ENCODE peak calls at places on chromosomes 4 and X, in seven cellular contexts. T is transverse colon, L is GM10248, A is lower leg skin, X is A549, G is lung, U is foreskin fibroblast. Z is an unnamed sample.

GRCh38 chr4:2860391-2861348 is 17.0 kb downstream of the ADD1 start:
- DNase-seq in T (no peak), L (no peak), A (no peak), X (no peak), G (peak), U (peak), Z (no peak)

GRCh38 chrX:40140706-40141499 is 43.1 kb upstream of the BCOR start:
- DNase-seq in T (no peak), L (no peak), A (no peak), X (no peak), G (no peak), U (peak), Z (no peak)

GRCh38 chr4:3443750-3444309 is 2.1 kb downstream of the HGFAC start:
- DNase-seq in T (no peak), L (no peak), A (no peak), X (no peak), G (no peak), U (no peak), Z (no peak)

GRCh38 chrX:72121381-72121780 is 10.3 kb downstream of the RTL5 start:
- DNase-seq in T (peak), L (peak), A (peak), X (no peak), G (peak), U (peak), Z (no peak)

GRCh38 chrX:19793471-19793870 is 93.9 kb downstream of the SH3KBP1 start:
- DNase-seq in T (no peak), L (no peak), A (no peak), X (no peak), G (no peak), U (peak), Z (no peak)

GRCh38 chr4:127732623-127733199 is 2.5 kb downstream of the SLC25A31 start:
- DNase-seq in T (no peak), L (peak), A (no peak), X (peak), G (no peak), U (peak), Z (no peak)

GRCh38 chr4:144575181-144575580 is 70.8 kb upstream of the HHIP start:
- DNase-seq in T (no peak), L (no peak), A (no peak), X (peak), G (no peak), U (peak), Z (no peak)

GRCh38 chr4:69773443-69773842 is 13.0 kb upstream of the SULT1B1 start:
- DNase-seq in T (no peak), L (no peak), A (no peak), X (peak), G (no peak), U (no peak), Z (no peak)

GRCh38 chrX:69524765-69525164 is 20.6 kb downstream of the NALF2 start:
- DNase-seq in T (no peak), L (no peak), A (peak), X (no peak), G (no peak), U (no peak), Z (no peak)

GRCh38 chr4:112077743-112078142 is 67.5 kb upstream of the FAM241A start:
- DNase-seq in T (no peak), L (no peak), A (no peak), X (no peak), G (no peak), U (no peak), Z (no peak)

GRCh38 chr4:93825551-93826216 is 2.9 kb upstream of the ATOH1 start:
- DNase-seq in T (no peak), L (no peak), A (no peak), X (no peak), G (no peak), U (no peak), Z (no peak)

GRCh38 chr4:25180524-25181131 is 20.4 kb upstream of the SEPSECS start:
- DNase-seq in T (peak), L (peak), A (no peak), X (peak), G (peak), U (peak), Z (no peak)

GRCh38 chr4:112564706-112565270 is 48.8 kb upstream of the NEUROG2 start:
- DNase-seq in T (no peak), L (no peak), A (no peak), X (no peak), G (no peak), U (no peak), Z (no peak)

GRCh38 chrX:41733939-41734338 is 10.0 kb downstream of the GPR82 start:
- DNase-seq in T (no peak), L (peak), A (no peak), X (no peak), G (no peak), U (no peak), Z (peak)

GRCh38 chr4:73258668-73259551 is at the start of gene ANKRD17:
- DNase-seq in T (peak), L (peak), A (peak), X (peak), G (peak), U (peak), Z (peak)

GRCh38 chr4:67393699-67394281 is 151.5 kb downstream of the CENPC start:
- DNase-seq in T (no peak), L (peak), A (no peak), X (peak), G (no peak), U (peak), Z (no peak)

GRCh38 chrX:12315526-12315925 is 177.3 kb downstream of the FRMPD4 start:
- DNase-seq in T (no peak), L (no peak), A (no peak), X (no peak), G (no peak), U (no peak), Z (no peak)

GRCh38 chr4:126766266-126766665 is 866.5 kb upstream of the INTU start:
- DNase-seq in T (no peak), L (no peak), A (no peak), X (no peak), G (no peak), U (peak), Z (no peak)

GRCh38 chrX:119692241-119693031 is 532 bp downstream of the SEPTIN6 start:
- DNase-seq in T (peak), L (peak), A (peak), X (peak), G (no peak), U (peak), Z (no peak)

GRCh38 chrX:45758319-45758718 is 557.6 kb upstream of the DIPK2B start:
- DNase-seq in T (peak), L (no peak), A (no peak), X (no peak), G (no peak), U (peak), Z (no peak)

GRCh38 chr4:54077812-54078211 is 13.4 kb upstream of the CHIC2 start:
- DNase-seq in T (no peak), L (no peak), A (no peak), X (no peak), G (no peak), U (peak), Z (no peak)

GRCh38 chr4:185754961-185755360 is 57.0 kb downstream of the SORBS2 start:
- DNase-seq in T (no peak), L (no peak), A (no peak), X (no peak), G (peak), U (no peak), Z (no peak)

GRCh38 chrX:85004255-85004654 is 578 bp downstream of the APOOL start:
- DNase-seq in T (no peak), L (no peak), A (no peak), X (peak), G (no peak), U (peak), Z (no peak)

GRCh38 chrX:41789374-41789773 is 65.4 kb downstream of the GPR82 start:
- DNase-seq in T (no peak), L (no peak), A (no peak), X (no peak), G (no peak), U (peak), Z (no peak)

GRCh38 chr4:110096406-110096805 is 102.0 kb downstream of the ELOVL6 start:
- DNase-seq in T (no peak), L (no peak), A (no peak), X (no peak), G (no peak), U (no peak), Z (no peak)

GRCh38 chr4:74262522-74262921 is 45.7 kb upstream of the EPGN start:
- DNase-seq in T (no peak), L (no peak), A (no peak), X (no peak), G (no peak), U (no peak), Z (no peak)

GRCh38 chr4:184899261-184900134 is 73.7 kb upstream of the ACSL1 start:
- DNase-seq in T (peak), L (no peak), A (peak), X (no peak), G (peak), U (peak), Z (no peak)

GRCh38 chr4:187550256-187550950 is 445.2 kb upstream of the ZFP42 start:
- DNase-seq in T (no peak), L (no peak), A (no peak), X (peak), G (no peak), U (peak), Z (no peak)

GRCh38 chr4:74365761-74366160 is 816 bp downstream of the EREG start:
- DNase-seq in T (peak), L (no peak), A (no peak), X (no peak), G (no peak), U (peak), Z (no peak)

GRCh38 chr4:109977854-109978501 is 65.3 kb downstream of the EGF start:
- DNase-seq in T (no peak), L (no peak), A (no peak), X (peak), G (no peak), U (peak), Z (no peak)

GRCh38 chr4:102334624-102335023 is 10.7 kb downstream of the SLC39A8 start:
- DNase-seq in T (no peak), L (no peak), A (no peak), X (no peak), G (no peak), U (no peak), Z (no peak)

GRCh38 chr4:6028168-6028567 is 9.9 kb upstream of the C4orf50 start:
- DNase-seq in T (no peak), L (no peak), A (no peak), X (no peak), G (no peak), U (no peak), Z (no peak)

GRCh38 chrX:143632625-143633387 is 3.1 kb downstream of the SLITRK4 start:
- DNase-seq in T (no peak), L (no peak), A (no peak), X (no peak), G (no peak), U (no peak), Z (no peak)

GRCh38 chrX:115449742-115450141 is 111.2 kb upstream of the PLS3 start:
- DNase-seq in T (no peak), L (no peak), A (no peak), X (peak), G (peak), U (peak), Z (no peak)

GRCh38 chr4:41531561-41532245 is 6.3 kb upstream of the LIMCH1 start:
- DNase-seq in T (no peak), L (no peak), A (no peak), X (no peak), G (no peak), U (no peak), Z (no peak)

GRCh38 chr4:131192318-131192717 is 1956.8 kb upstream of the PCDH10 start:
- DNase-seq in T (no peak), L (no peak), A (no peak), X (no peak), G (no peak), U (no peak), Z (no peak)

GRCh38 chr4:61440306-61440705 is 240.2 kb downstream of the ADGRL3 start:
- DNase-seq in T (no peak), L (no peak), A (no peak), X (no peak), G (no peak), U (no peak), Z (no peak)

GRCh38 chrX:15468036-15468435 is 25.1 kb downstream of the PIR start:
- DNase-seq in T (peak), L (peak), A (no peak), X (no peak), G (no peak), U (peak), Z (no peak)

GRCh38 chrX:23616361-23616760 is 50.9 kb upstream of the PRDX4 start:
- DNase-seq in T (no peak), L (no peak), A (no peak), X (peak), G (no peak), U (peak), Z (no peak)
- TF ChIP-seq CTCF in T (peak), L (peak), A (no peak), X (peak), G (no peak), U (peak), Z (no peak)

DNA sequence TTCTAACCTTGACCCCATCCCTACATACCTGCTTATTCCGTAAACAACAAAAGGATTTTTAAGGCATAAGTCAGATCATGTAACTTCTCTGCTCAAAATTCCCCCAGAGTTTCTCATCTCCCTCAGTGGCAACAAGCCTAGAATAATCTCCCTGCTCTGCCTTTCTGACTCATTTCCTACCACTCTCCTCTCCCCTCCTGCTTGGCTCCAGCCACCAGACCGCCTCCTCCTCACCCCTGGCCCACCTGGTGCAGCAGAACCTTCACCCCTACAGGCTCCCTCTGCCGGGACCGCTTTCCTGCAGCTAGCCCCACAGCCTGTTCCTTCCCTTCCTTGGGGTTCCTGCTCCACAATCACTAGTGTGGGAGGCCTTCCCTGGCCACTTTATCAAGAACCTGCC is 32.1 kb downstream of the TSPAN5 start:
- DNase-seq in T (no peak), L (no peak), A (no peak), X (peak), G (no peak), U (peak), Z (no peak)
- TF ChIP-seq CTCF in T (no peak), L (no peak), A (no peak), X (no peak), G (no peak), U (no peak), Z (no peak)

GRCh38 chr4:87053802-87054767 is 119.3 kb downstream of the AFF1 start:
- DNase-seq in T (no peak), L (no peak), A (no peak), X (no peak), G (no peak), U (no peak), Z (no peak)
- TF ChIP-seq CTCF in T (no peak), L (no peak), A (no peak), X (no peak), G (no peak), U (no peak), Z (no peak)

GRCh38 chrX:34332336-34332735 is 200.2 kb upstream of the FAM47A start:
- DNase-seq in T (no peak), L (no peak), A (no peak), X (peak), G (no peak), U (no peak), Z (no peak)
- TF ChIP-seq CTCF in T (no peak), L (no peak), A (no peak), X (no peak), G (no peak), U (no peak), Z (no peak)

GRCh38 chr4:1787411-1788077 is 5.5 kb upstream of the FGFR3 start:
- DNase-seq in T (no peak), L (no peak), A (no peak), X (no peak), G (no peak), U (no peak), Z (no peak)
- TF ChIP-seq CTCF in T (no peak), L (no peak), A (no peak), X (no peak), G (no peak), U (no peak), Z (no peak)

DNA sequence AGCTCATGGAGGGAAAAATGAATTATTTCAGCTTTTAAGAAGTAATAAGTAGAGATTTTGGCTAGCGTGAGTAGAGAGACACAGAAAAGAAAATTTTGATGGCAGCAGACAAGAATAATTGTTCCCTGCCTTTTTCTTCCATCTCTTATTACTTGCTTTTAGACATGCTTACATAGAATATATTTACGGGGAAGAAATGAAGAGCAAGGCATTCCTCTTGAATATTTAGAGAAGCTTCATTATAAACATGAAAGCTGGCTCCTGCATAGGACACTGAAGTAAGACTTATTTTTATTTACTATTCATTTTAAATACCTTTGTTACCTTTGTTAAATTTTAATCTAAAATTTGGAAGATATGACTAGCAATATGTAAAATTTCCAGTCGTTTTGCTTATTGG is 32.2 kb downstream of the DCK start:
- DNase-seq in T (no peak), L (no peak), A (no peak), X (no peak), G (no peak), U (no peak), Z (no peak)
- TF ChIP-seq CTCF in T (no peak), L (no peak), A (no peak), X (no peak), G (no peak), U (no peak), Z (no peak)

DNA sequence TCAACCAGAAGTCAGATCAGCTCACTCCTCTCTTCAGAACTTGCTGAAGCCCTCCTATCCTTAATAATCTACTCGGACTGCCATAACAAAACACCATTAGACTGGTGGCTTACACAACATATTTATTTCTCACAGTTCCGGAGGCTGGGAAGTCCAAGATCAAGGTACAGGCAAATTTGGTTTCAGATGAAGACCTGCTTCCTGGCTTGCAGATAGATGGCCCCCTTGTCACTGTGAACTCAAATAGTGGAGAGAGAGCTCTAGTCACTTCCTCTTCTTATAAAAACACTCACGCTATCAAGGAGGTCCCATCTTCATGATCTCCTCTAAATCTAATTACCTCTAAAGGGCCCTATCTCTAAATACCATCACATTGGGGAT is 125.1 kb downstream of the CAMK2D start:
- DNase-seq in T (no peak), L (peak), A (no peak), X (no peak), G (no peak), U (no peak), Z (no peak)
- TF ChIP-seq CTCF in T (no peak), L (peak), A (no peak), X (no peak), G (no peak), U (no peak), Z (no peak)

GRCh38 chr4:164011791-164012190 is 517.3 kb downstream of the TMA16 start:
- DNase-seq in T (no peak), L (no peak), A (no peak), X (no peak), G (no peak), U (no peak), Z (no peak)

GRCh38 chr4:164009435-164009834 is 514.9 kb downstream of the TMA16 start:
- DNase-seq in T (no peak), L (no peak), A (no peak), X (no peak), G (no peak), U (no peak), Z (no peak)

GRCh38 chr4:164012396-164013027 is 518.0 kb downstream of the TMA16 start:
- DNase-seq in T (no peak), L (peak), A (no peak), X (peak), G (no peak), U (no peak), Z (no peak)
- TF ChIP-seq CTCF in T (no peak), L (peak), A (no peak), X (no peak), G (no peak), U (no peak), Z (no peak)

GRCh38 chr4:182405087-182405486 is 161.9 kb downstream of the TENM3 start:
- DNase-seq in T (no peak), L (no peak), A (no peak), X (no peak), G (no peak), U (no peak), Z (no peak)
- TF ChIP-seq CTCF in T (no peak), L (no peak), A (no peak), X (no peak), G (no peak), U (no peak), Z (no peak)

DNA sequence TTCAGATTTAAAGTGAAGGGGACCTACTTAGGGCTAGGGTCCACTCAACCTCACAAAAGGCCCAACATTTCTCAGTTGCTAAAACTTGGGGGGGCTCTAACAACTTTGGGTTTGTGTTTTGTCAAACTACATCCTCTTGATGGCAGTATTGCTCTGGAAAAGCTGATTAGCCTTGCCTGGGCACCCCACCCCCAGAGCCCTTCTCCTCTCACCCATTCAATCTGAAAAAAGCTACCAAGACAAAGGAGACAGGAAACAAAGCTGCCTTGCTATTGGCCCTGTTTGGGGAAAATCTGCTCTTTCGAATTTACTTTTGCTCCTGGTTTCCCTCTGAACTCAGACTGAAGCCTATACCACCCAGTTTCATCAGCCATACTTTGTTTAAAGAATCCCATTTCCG is 195.2 kb upstream of the STK26 start:
- DNase-seq in T (no peak), L (peak), A (no peak), X (peak), G (no peak), U (peak), Z (no peak)
- TF ChIP-seq CTCF in T (no peak), L (peak), A (no peak), X (no peak), G (no peak), U (no peak), Z (no peak)